ENCODE peak calls at places on chromosomes 7 and 10, in eight cellular contexts. One of them, this sample, is unnamed.

GRCh38 chr10:103575416-103576075 is 82.0 kb downstream of the NEURL1 start:
- DNase-seq in fibroblast of the conjunctiva: no peak
- DNase-seq in iPS DF 6.9: no peak
- DNase-seq in stromal cell of bone marrow: no peak
- DNase-seq in ovary: no peak
- DNase-seq in T-helper 17 cell: no peak
- DNase-seq in A172: no peak
- DNase-seq in osteocyte: no peak
- DNase-seq in this sample: no peak

GRCh38 chr7:81484266-81484665 is 285.6 kb downstream of the HGF start:
- DNase-seq in fibroblast of the conjunctiva: peak; percentile 63
- DNase-seq in iPS DF 6.9: no peak
- DNase-seq in stromal cell of bone marrow: peak; percentile 96
- DNase-seq in ovary: peak; percentile 16
- DNase-seq in T-helper 17 cell: no peak
- DNase-seq in A172: peak; percentile 26
- DNase-seq in osteocyte: peak; percentile 85
- DNase-seq in this sample: peak; percentile 87

GRCh38 chr10:110803830-110804338 is 67.8 kb upstream of the PDCD4 start:
- DNase-seq in fibroblast of the conjunctiva: peak; percentile 32
- DNase-seq in iPS DF 6.9: peak; percentile 18
- DNase-seq in stromal cell of bone marrow: peak; percentile 41
- DNase-seq in ovary: peak; percentile 64
- DNase-seq in T-helper 17 cell: no peak
- DNase-seq in A172: peak; percentile 36
- DNase-seq in osteocyte: no peak
- DNase-seq in this sample: no peak

GRCh38 chr10:29731760-29732159 is 97.0 kb upstream of the SVIL start:
- DNase-seq in fibroblast of the conjunctiva: no peak
- DNase-seq in iPS DF 6.9: no peak
- DNase-seq in stromal cell of bone marrow: no peak
- DNase-seq in ovary: no peak
- DNase-seq in T-helper 17 cell: no peak
- DNase-seq in A172: no peak
- DNase-seq in osteocyte: no peak
- DNase-seq in this sample: no peak

GRCh38 chr7:116249969-116250553 is 39.7 kb downstream of the TES start:
- DNase-seq in fibroblast of the conjunctiva: no peak
- DNase-seq in iPS DF 6.9: peak; percentile 25
- DNase-seq in stromal cell of bone marrow: no peak
- DNase-seq in ovary: no peak
- DNase-seq in T-helper 17 cell: no peak
- DNase-seq in A172: peak; percentile 54
- DNase-seq in osteocyte: no peak
- DNase-seq in this sample: no peak

GRCh38 chr10:76403876-76404275 is 972.5 kb downstream of the LRMDA start:
- DNase-seq in fibroblast of the conjunctiva: peak; percentile 6
- DNase-seq in iPS DF 6.9: no peak
- DNase-seq in stromal cell of bone marrow: no peak
- DNase-seq in ovary: peak; percentile 20
- DNase-seq in T-helper 17 cell: no peak
- DNase-seq in A172: no peak
- DNase-seq in osteocyte: no peak
- DNase-seq in this sample: no peak

GRCh38 chr7:127253289-127254162 is 785 bp upstream of the GRM8 start:
- DNase-seq in fibroblast of the conjunctiva: peak; percentile 3
- DNase-seq in iPS DF 6.9: no peak
- DNase-seq in stromal cell of bone marrow: no peak
- DNase-seq in ovary: peak; percentile 22
- DNase-seq in T-helper 17 cell: peak; percentile 40
- DNase-seq in A172: peak; percentile 21
- DNase-seq in osteocyte: peak; percentile 89
- DNase-seq in this sample: peak; percentile 54

GRCh38 chr7:109844362-109844761 is 1246.6 kb upstream of the LRRN3 start:
- DNase-seq in fibroblast of the conjunctiva: no peak
- DNase-seq in iPS DF 6.9: no peak
- DNase-seq in stromal cell of bone marrow: no peak
- DNase-seq in ovary: no peak
- DNase-seq in T-helper 17 cell: no peak
- DNase-seq in A172: no peak
- DNase-seq in osteocyte: no peak
- DNase-seq in this sample: no peak

GRCh38 chr7:147406521-147407115 is 1183.9 kb upstream of the C7orf33 start:
- DNase-seq in fibroblast of the conjunctiva: no peak
- DNase-seq in iPS DF 6.9: no peak
- DNase-seq in stromal cell of bone marrow: no peak
- DNase-seq in ovary: no peak
- DNase-seq in T-helper 17 cell: no peak
- DNase-seq in A172: no peak
- DNase-seq in osteocyte: no peak
- DNase-seq in this sample: no peak

GRCh38 chr10:70330671-70331070 is 46.9 kb upstream of the NPFFR1 start:
- DNase-seq in fibroblast of the conjunctiva: no peak
- DNase-seq in iPS DF 6.9: no peak
- DNase-seq in stromal cell of bone marrow: no peak
- DNase-seq in ovary: no peak
- DNase-seq in T-helper 17 cell: no peak
- DNase-seq in A172: no peak
- DNase-seq in osteocyte: no peak
- DNase-seq in this sample: no peak

GRCh38 chr7:155921804-155922506 is 109.7 kb upstream of the SHH start:
- DNase-seq in fibroblast of the conjunctiva: no peak
- DNase-seq in iPS DF 6.9: no peak
- DNase-seq in stromal cell of bone marrow: no peak
- DNase-seq in ovary: no peak
- DNase-seq in T-helper 17 cell: no peak
- DNase-seq in A172: no peak
- DNase-seq in osteocyte: no peak
- DNase-seq in this sample: no peak

GRCh38 chr10:53601260-53601875 is 828.8 kb upstream of the MBL2 start:
- DNase-seq in fibroblast of the conjunctiva: peak; percentile 16
- DNase-seq in iPS DF 6.9: no peak
- DNase-seq in stromal cell of bone marrow: peak; percentile 4
- DNase-seq in ovary: no peak
- DNase-seq in T-helper 17 cell: no peak
- DNase-seq in A172: peak; percentile 19
- DNase-seq in osteocyte: no peak
- DNase-seq in this sample: peak; percentile 50

GRCh38 chr10:83801983-83802382 is 337.3 kb upstream of the GHITM start:
- DNase-seq in fibroblast of the conjunctiva: no peak
- DNase-seq in iPS DF 6.9: no peak
- DNase-seq in stromal cell of bone marrow: no peak
- DNase-seq in ovary: no peak
- DNase-seq in T-helper 17 cell: no peak
- DNase-seq in A172: no peak
- DNase-seq in osteocyte: no peak
- DNase-seq in this sample: no peak

GRCh38 chr10:18294633-18295032 is 154.4 kb downstream of the CACNB2 start:
- DNase-seq in fibroblast of the conjunctiva: no peak
- DNase-seq in iPS DF 6.9: no peak
- DNase-seq in stromal cell of bone marrow: no peak
- DNase-seq in ovary: no peak
- DNase-seq in T-helper 17 cell: no peak
- DNase-seq in A172: no peak
- DNase-seq in osteocyte: no peak
- DNase-seq in this sample: no peak

GRCh38 chr10:131673396-131673795 is 227.4 kb upstream of the PPP2R2D start:
- DNase-seq in fibroblast of the conjunctiva: no peak
- DNase-seq in iPS DF 6.9: no peak
- DNase-seq in stromal cell of bone marrow: no peak
- DNase-seq in ovary: no peak
- DNase-seq in T-helper 17 cell: no peak
- DNase-seq in A172: no peak
- DNase-seq in osteocyte: no peak
- DNase-seq in this sample: no peak

GRCh38 chr7:2757904-2758672 is 70.1 kb downstream of the AMZ1 start:
- DNase-seq in fibroblast of the conjunctiva: peak; percentile 95
- DNase-seq in iPS DF 6.9: no peak
- DNase-seq in stromal cell of bone marrow: peak; percentile 97
- DNase-seq in ovary: peak; percentile 49
- DNase-seq in T-helper 17 cell: no peak
- DNase-seq in A172: peak; percentile 100
- DNase-seq in osteocyte: no peak
- DNase-seq in this sample: peak; percentile 35

GRCh38 chr7:42014625-42015412 is 222.2 kb downstream of the GLI3 start:
- DNase-seq in fibroblast of the conjunctiva: peak; percentile 70
- DNase-seq in iPS DF 6.9: peak; percentile 63
- DNase-seq in stromal cell of bone marrow: peak; percentile 79
- DNase-seq in ovary: no peak
- DNase-seq in T-helper 17 cell: no peak
- DNase-seq in A172: peak; percentile 53
- DNase-seq in osteocyte: no peak
- DNase-seq in this sample: no peak

GRCh38 chr10:80144302-80145131 is 12.0 kb downstream of the PLAC9 start:
- DNase-seq in fibroblast of the conjunctiva: no peak
- DNase-seq in iPS DF 6.9: no peak
- DNase-seq in stromal cell of bone marrow: no peak
- DNase-seq in ovary: no peak
- DNase-seq in T-helper 17 cell: no peak
- DNase-seq in A172: peak; percentile 11
- DNase-seq in osteocyte: no peak
- DNase-seq in this sample: no peak

GRCh38 chr7:131995324-131995723 is 438.9 kb upstream of the PODXL start:
- DNase-seq in fibroblast of the conjunctiva: no peak
- DNase-seq in iPS DF 6.9: no peak
- DNase-seq in stromal cell of bone marrow: no peak
- DNase-seq in ovary: no peak
- DNase-seq in T-helper 17 cell: no peak
- DNase-seq in A172: no peak
- DNase-seq in osteocyte: no peak
- DNase-seq in this sample: no peak

GRCh38 chr10:90148121-90148855 is 446.9 kb downstream of the KIF20B start:
- DNase-seq in fibroblast of the conjunctiva: peak; percentile 49
- DNase-seq in iPS DF 6.9: no peak
- DNase-seq in stromal cell of bone marrow: no peak
- DNase-seq in ovary: no peak
- DNase-seq in T-helper 17 cell: no peak
- DNase-seq in A172: peak; percentile 71
- DNase-seq in osteocyte: no peak
- DNase-seq in this sample: no peak

GRCh38 chr7:96899108-96899507 is 106.2 kb upstream of the DLX6 start:
- DNase-seq in fibroblast of the conjunctiva: no peak
- DNase-seq in iPS DF 6.9: no peak
- DNase-seq in stromal cell of bone marrow: no peak
- DNase-seq in ovary: no peak
- DNase-seq in T-helper 17 cell: no peak
- DNase-seq in A172: no peak
- DNase-seq in osteocyte: no peak
- DNase-seq in this sample: no peak

GRCh38 chr7:137964824-137965545 is 36.9 kb downstream of the CREB3L2 start:
- DNase-seq in fibroblast of the conjunctiva: no peak
- DNase-seq in iPS DF 6.9: no peak
- DNase-seq in stromal cell of bone marrow: no peak
- DNase-seq in ovary: no peak
- DNase-seq in T-helper 17 cell: no peak
- DNase-seq in A172: no peak
- DNase-seq in osteocyte: no peak
- DNase-seq in this sample: no peak

GRCh38 chr10:125079091-125079600 is 81.2 kb downstream of the CTBP2 start:
- DNase-seq in fibroblast of the conjunctiva: no peak
- DNase-seq in iPS DF 6.9: no peak
- DNase-seq in stromal cell of bone marrow: no peak
- DNase-seq in ovary: no peak
- DNase-seq in T-helper 17 cell: no peak
- DNase-seq in A172: no peak
- DNase-seq in osteocyte: no peak
- DNase-seq in this sample: no peak

GRCh38 chr7:21084286-21084685 is 297.6 kb upstream of the SP8 start:
- DNase-seq in fibroblast of the conjunctiva: no peak
- DNase-seq in iPS DF 6.9: no peak
- DNase-seq in stromal cell of bone marrow: no peak
- DNase-seq in ovary: no peak
- DNase-seq in T-helper 17 cell: no peak
- DNase-seq in A172: no peak
- DNase-seq in osteocyte: no peak
- DNase-seq in this sample: no peak

GRCh38 chr10:111479966-111480365 is 403.1 kb downstream of the ADRA2A start:
- DNase-seq in fibroblast of the conjunctiva: no peak
- DNase-seq in iPS DF 6.9: no peak
- DNase-seq in stromal cell of bone marrow: no peak
- DNase-seq in ovary: no peak
- DNase-seq in T-helper 17 cell: no peak
- DNase-seq in A172: no peak
- DNase-seq in osteocyte: no peak
- DNase-seq in this sample: no peak

GRCh38 chr10:126663328-126663727 is 7.2 kb downstream of the C10orf90 start:
- DNase-seq in fibroblast of the conjunctiva: no peak
- DNase-seq in iPS DF 6.9: no peak
- DNase-seq in stromal cell of bone marrow: peak; percentile 91
- DNase-seq in ovary: no peak
- DNase-seq in T-helper 17 cell: no peak
- DNase-seq in A172: no peak
- DNase-seq in osteocyte: no peak
- DNase-seq in this sample: no peak

GRCh38 chr10:3426190-3426845 is 253.7 kb upstream of the PITRM1 start:
- DNase-seq in fibroblast of the conjunctiva: peak; percentile 9
- DNase-seq in iPS DF 6.9: no peak
- DNase-seq in stromal cell of bone marrow: no peak
- DNase-seq in ovary: no peak
- DNase-seq in T-helper 17 cell: no peak
- DNase-seq in A172: peak; percentile 70
- DNase-seq in osteocyte: no peak
- DNase-seq in this sample: no peak

GRCh38 chr10:24708081-24708480 is 15.6 kb downstream of the ARHGAP21 start:
- DNase-seq in fibroblast of the conjunctiva: no peak
- DNase-seq in iPS DF 6.9: no peak
- DNase-seq in stromal cell of bone marrow: no peak
- DNase-seq in ovary: no peak
- DNase-seq in T-helper 17 cell: no peak
- DNase-seq in A172: no peak
- DNase-seq in osteocyte: no peak
- DNase-seq in this sample: no peak